ENCODE peak calls at places on chromosomes 7 and 10, in eight cellular contexts. W, D, X, P, Z, M, A and C are unnamed samples.

GRCh38 chr7:116776610-116777289 is 85.6 kb upstream of the CAPZA2 start:
- DNase-seq in W (no peak), D (no peak), X (peak; percentile 90), P (no peak), Z (no peak), M (no peak), A (no peak), C (no peak)

GRCh38 chr10:88865281-88865876 is 13.7 kb upstream of the ANKRD22 start:
- DNase-seq in W (no peak), D (no peak), X (no peak), P (no peak), Z (no peak), M (no peak), A (no peak), C (no peak)

GRCh38 chr7:366171-366916 is 76.4 kb downstream of the FOXL3 start:
- DNase-seq in W (no peak), D (no peak), X (no peak), P (no peak), Z (peak; percentile 3), M (no peak), A (no peak), C (no peak)

GRCh38 chr7:11171569-11172192 is 198.0 kb downstream of the PHF14 start:
- DNase-seq in W (no peak), D (no peak), X (no peak), P (no peak), Z (no peak), M (no peak), A (no peak), C (no peak)

GRCh38 chr7:158431941-158432347 is 155.7 kb downstream of the PTPRN2 start:
- DNase-seq in W (peak; percentile 59), D (peak; percentile 50), X (peak; percentile 18), P (no peak), Z (no peak), M (no peak), A (no peak), C (peak; percentile 30)

GRCh38 chr10:46525177-46525823 is 31.2 kb downstream of the GPRIN2 start:
- DNase-seq in W (peak; percentile 81), D (peak; percentile 16), X (no peak), P (no peak), Z (peak; percentile 26), M (no peak), A (no peak), C (no peak)

GRCh38 chr10:122551450-122551849 is 9.1 kb upstream of the DMBT1 start:
- DNase-seq in W (no peak), D (no peak), X (no peak), P (peak; percentile 16), Z (no peak), M (peak; percentile 26), A (peak; percentile 67), C (no peak)

GRCh38 chr7:159094919-159095915 is 49.5 kb downstream of the VIPR2 start:
- DNase-seq in W (peak; percentile 71), D (no peak), X (no peak), P (no peak), Z (no peak), M (no peak), A (no peak), C (no peak)

GRCh38 chr7:117219485-117219884 is 103.4 kb downstream of the WNT2 start:
- DNase-seq in W (no peak), D (no peak), X (no peak), P (no peak), Z (no peak), M (no peak), A (no peak), C (no peak)

GRCh38 chr10:97542169-97543024 is 30.2 kb upstream of the ANKRD2 start:
- DNase-seq in W (peak; percentile 93), D (peak; percentile 37), X (peak; percentile 89), P (no peak), Z (no peak), M (no peak), A (no peak), C (peak; percentile 77)

GRCh38 chr10:72308320-72308987 is 34.7 kb downstream of the DDIT4 start:
- DNase-seq in W (no peak), D (peak; percentile 70), X (no peak), P (no peak), Z (no peak), M (no peak), A (no peak), C (no peak)

GRCh38 chr7:17545348-17545747 is 246.9 kb downstream of the AHR start:
- DNase-seq in W (no peak), D (no peak), X (peak; percentile 36), P (no peak), Z (no peak), M (no peak), A (no peak), C (no peak)

GRCh38 chr10:112242769-112243168 is 40.4 kb upstream of the TECTB start:
- DNase-seq in W (no peak), D (no peak), X (no peak), P (no peak), Z (no peak), M (no peak), A (no peak), C (no peak)

GRCh38 chr10:32073676-32074075 is 17.5 kb upstream of the KIF5B start:
- DNase-seq in W (no peak), D (no peak), X (no peak), P (no peak), Z (no peak), M (no peak), A (no peak), C (no peak)

GRCh38 chr10:111347386-111348005 is 270.7 kb downstream of the ADRA2A start:
- DNase-seq in W (no peak), D (peak; percentile 90), X (no peak), P (no peak), Z (no peak), M (peak; percentile 6), A (no peak), C (no peak)

GRCh38 chr10:21724020-21724589 is 190.1 kb downstream of the MLLT10 start:
- DNase-seq in W (no peak), D (no peak), X (no peak), P (no peak), Z (no peak), M (no peak), A (no peak), C (no peak)
- H3K4me3 ChIP-seq in W (no peak overlapping the region), D (no peak overlapping the region), X (no peak overlapping the region), P (no peak overlapping the region), Z (no peak overlapping the region), M (no peak overlapping the region), A (no peak overlapping the region), C (no peak overlapping the region)

DNA sequence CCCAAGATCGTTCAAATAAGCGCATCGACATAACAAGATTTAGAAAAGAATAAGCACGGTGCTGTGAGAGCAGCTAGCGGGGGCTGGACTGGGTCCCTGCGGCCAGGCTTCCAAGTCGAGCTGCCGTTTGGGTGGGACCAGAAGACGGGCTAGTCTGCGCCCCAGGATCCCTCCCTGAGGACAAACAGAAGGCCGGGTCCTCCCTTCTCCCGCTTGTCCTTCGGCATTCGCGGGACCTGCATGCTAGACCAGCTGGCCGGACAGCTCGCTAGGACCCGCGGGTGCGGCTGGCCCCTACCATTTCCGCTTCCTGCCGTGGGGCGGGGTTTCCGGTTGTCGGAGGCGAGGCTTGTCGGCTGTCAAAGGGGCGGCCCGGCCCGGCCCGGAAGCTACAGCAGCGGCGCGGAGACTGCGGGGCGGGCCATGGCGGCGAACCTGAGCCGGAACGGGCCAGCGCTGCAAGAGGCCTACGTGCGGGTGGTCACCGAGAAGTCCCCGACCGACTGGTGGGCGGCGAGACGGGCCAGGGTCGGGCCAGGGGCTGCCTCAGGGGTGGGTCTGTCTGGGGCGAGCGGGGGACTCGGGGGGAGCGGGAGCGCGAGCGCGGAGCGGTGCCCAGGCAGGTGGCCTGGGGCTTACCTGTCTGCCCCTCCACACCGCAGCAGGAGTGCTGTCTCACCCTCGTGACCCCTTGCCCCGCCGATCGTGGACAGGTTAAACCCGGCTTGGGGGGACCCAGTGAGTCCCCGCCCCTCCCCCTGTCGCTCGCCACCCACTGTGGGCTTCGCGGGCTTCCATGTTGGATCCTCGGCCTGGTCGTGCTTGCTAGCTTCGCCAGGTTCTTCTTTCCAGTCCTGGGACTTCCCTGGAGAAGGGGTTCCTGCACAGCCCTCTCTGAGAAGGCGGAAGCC is at the start of gene DBNL:
- DNase-seq in W (peak; percentile 99), D (peak; percentile 97), X (peak; percentile 54), P (peak; percentile 88), Z (peak; percentile 100), M (peak; percentile 97), A (peak; percentile 93), C (peak; percentile 75)
- H3K4me3 ChIP-seq in W (peak within 1 kb of the TSS; percentile 90), D (peak within 1 kb of the TSS; percentile 97), X (peak within 1 kb of the TSS; percentile 90), P (peak within 1 kb of the TSS; percentile 90), Z (peak within 1 kb of the TSS; percentile 90), M (peak within 1 kb of the TSS; percentile 98), A (peak within 1 kb of the TSS; percentile 78), C (peak within 1 kb of the TSS; percentile 91)

GRCh38 chr7:75662579-75663301 is 76.0 kb downstream of the HIP1 start:
- DNase-seq in W (no peak), D (no peak), X (no peak), P (no peak), Z (no peak), M (no peak), A (no peak), C (no peak)
- H3K4me3 ChIP-seq in W (no peak overlapping the region), D (no peak overlapping the region), X (no peak overlapping the region), P (no peak overlapping the region), Z (no peak overlapping the region), M (no peak overlapping the region), A (no peak overlapping the region), C (no peak overlapping the region)

GRCh38 chr7:93148135-93148534 is at the start of gene SAMD9L:
- DNase-seq in W (no peak), D (peak; percentile 37), X (no peak), P (no peak), Z (no peak), M (no peak), A (no peak), C (no peak)
- H3K4me3 ChIP-seq in W (peak within 1 kb of the TSS; percentile 11), D (no peak within 1 kb of the TSS), X (peak within 1 kb of the TSS; percentile 15), P (peak within 1 kb of the TSS; percentile 62), Z (peak within 1 kb of the TSS; percentile 50), M (no peak within 1 kb of the TSS), A (peak within 1 kb of the TSS; percentile 61), C (peak within 1 kb of the TSS; percentile 72)